ENCODE peak calls at places on chromosome 17, in seven cellular contexts. N is NCI-H1417; X is AG09309; G is cardiac muscle cell; W is MM.1S; K is activated CD4-positive, alpha-beta T cell treated with anti-CD3 and anti-CD28 coated beads for 24 hours; E is stimulated activated CD8-positive, alpha-beta memory T cell treated with anti-CD3 and anti-CD28 coated beads, Interleukin-7, amount 100 ng/mL, for 1 hour. C is an unnamed sample.

GRCh38 chr17:28953444-28954118 is 2.3 kb upstream of the PHF12 start:
- DNase-seq in N (no peak), K (peak; percentile 23), G (peak; percentile 61), E (no peak), W (peak; percentile 42), X (no peak), C (peak; percentile 59)

GRCh38 chr17:51560398-51560797 is 300.1 kb downstream of the UTP18 start:
- DNase-seq in N (no peak), W (no peak), E (no peak), X (no peak), K (no peak), G (no peak), C (no peak)

GRCh38 chr17:38444151-38444550 is 15.9 kb downstream of the ARHGAP23 start:
- DNase-seq in G (peak; percentile 73), W (peak; percentile 73), E (no peak), N (peak; percentile 69), K (peak; percentile 47), X (no peak), C (peak; percentile 72)

GRCh38 chr17:79176792-79177601 is 102.4 kb downstream of the ENGASE start:
- DNase-seq in G (no peak), E (no peak), K (no peak), W (no peak), N (no peak), X (no peak), C (no peak)

GRCh38 chr17:75262112-75262606 is 480 bp downstream of the MRPS7 start:
- DNase-seq in G (no peak), W (no peak), N (no peak), X (no peak), E (no peak), K (no peak), C (no peak)

GRCh38 chr17:57515662-57516211 is 229.4 kb downstream of the CCDC182 start:
- DNase-seq in X (no peak), K (no peak), G (no peak), W (no peak), N (no peak), E (no peak), C (no peak)

GRCh38 chr17:81285179-81285878 is 9.8 kb downstream of the SLC38A10 start:
- DNase-seq in W (peak; percentile 33), E (no peak), K (peak; percentile 56), G (peak; percentile 67), N (no peak), X (no peak), C (peak; percentile 59)

GRCh38 chr17:17391575-17392370 is 85.0 kb upstream of the MED9 start:
- DNase-seq in X (no peak), K (peak; percentile 26), E (peak; percentile 27), N (no peak), W (peak; percentile 24), G (no peak), C (no peak)

GRCh38 chr17:69637399-69638165 is 223.1 kb downstream of the MAP2K6 start:
- DNase-seq in X (peak; percentile 38), E (no peak), W (no peak), K (no peak), G (no peak), N (no peak), C (no peak)

GRCh38 chr17:12187658-12188057 is 167.0 kb downstream of the MAP2K4 start:
- DNase-seq in N (no peak), E (no peak), X (no peak), K (no peak), W (no peak), G (no peak), C (no peak)

GRCh38 chr17:8856869-8857575 is 10.5 kb downstream of the PIK3R6 start:
- DNase-seq in G (peak; percentile 12), E (no peak), N (no peak), W (no peak), X (no peak), K (no peak), C (no peak)

GRCh38 chr17:56681561-56682266 is 88.2 kb downstream of the NOG start:
- DNase-seq in K (no peak), N (no peak), G (peak; percentile 73), X (peak; percentile 77), E (no peak), W (peak; percentile 90), C (no peak)

GRCh38 chr17:4018446-4018845 is 54.2 kb upstream of the ATP2A3 start:
- DNase-seq in X (no peak), E (no peak), N (no peak), W (peak; percentile 65), G (no peak), K (no peak), C (no peak)

GRCh38 chr17:63740464-63741181 is 976 bp downstream of the STRADA start:
- DNase-seq in W (peak; percentile 19), E (no peak), X (no peak), G (peak; percentile 6), K (no peak), N (no peak), C (no peak)

GRCh38 chr17:42111901-42112551 is 488 bp downstream of the DHX58 start:
- DNase-seq in X (no peak), W (no peak), N (peak; percentile 10), E (no peak), G (peak; percentile 40), K (no peak), C (no peak)

GRCh38 chr17:7634384-7634783 is 4.4 kb downstream of the SHBG start:
- DNase-seq in X (no peak), G (peak; percentile 76), E (no peak), W (no peak), N (no peak), K (peak; percentile 12), C (no peak)

GRCh38 chr17:4934173-4934979 is 2.3 kb downstream of the GP1BA start:
- DNase-seq in W (peak; percentile 69), G (peak; percentile 59), N (no peak), K (no peak), X (no peak), E (no peak), C (no peak)

GRCh38 chr17:74452841-74453661 is 13.4 kb upstream of the CD300A start:
- DNase-seq in X (no peak), E (no peak), K (no peak), G (no peak), W (no peak), N (no peak), C (no peak)

GRCh38 chr17:31379796-31380195 is 11.7 kb upstream of the RAB11FIP4 start:
- DNase-seq in X (no peak), E (no peak), G (no peak), N (no peak), K (no peak), W (no peak), C (no peak)

GRCh38 chr17:31309525-31309924 is 4.3 kb downstream of the EVI2B start:
- DNase-seq in G (no peak), E (no peak), W (peak; percentile 23), X (no peak), K (no peak), N (no peak), C (no peak)

GRCh38 chr17:66337866-66338472 is 35.6 kb downstream of the PRKCA start:
- DNase-seq in W (no peak), K (no peak), X (peak; percentile 3), G (no peak), E (no peak), N (no peak), C (no peak)

GRCh38 chr17:47225911-47226688 is 17.0 kb downstream of the MYL4 start:
- DNase-seq in K (no peak), E (no peak), G (peak; percentile 29), N (no peak), X (no peak), W (no peak), C (no peak)

GRCh38 chr17:82737981-82738877 is 2.8 kb downstream of the FN3K start:
- DNase-seq in X (no peak), G (peak; percentile 56), N (no peak), K (no peak), W (no peak), E (no peak), C (no peak)

GRCh38 chr17:48179071-48179945 is 71.7 kb downstream of the SNX11 start:
- DNase-seq in W (no peak), K (no peak), G (peak; percentile 29), E (no peak), X (no peak), N (no peak), C (no peak)

GRCh38 chr17:57853695-57854094 is 3.9 kb upstream of the MRPS23 start:
- DNase-seq in N (no peak), G (no peak), X (no peak), K (no peak), E (no peak), W (no peak), C (peak; percentile 45)

GRCh38 chr17:830381-830780 is 48.2 kb downstream of the MRM3 start:
- DNase-seq in G (no peak), X (no peak), E (no peak), K (no peak), N (no peak), W (no peak), C (no peak)

GRCh38 chr17:19384723-19385391 is 2.1 kb downstream of the MFAP4 start:
- DNase-seq in K (no peak), E (no peak), W (no peak), N (peak; percentile 41), X (peak; percentile 79), G (peak; percentile 98), C (peak; percentile 91)

GRCh38 chr17:62898239-62898864 is 67.7 kb upstream of the TANC2 start:
- DNase-seq in W (no peak), G (peak; percentile 67), N (no peak), X (no peak), K (no peak), E (no peak), C (no peak)

GRCh38 chr17:31425646-31426045 is 34.2 kb downstream of the RAB11FIP4 start:
- DNase-seq in W (no peak), G (no peak), X (no peak), N (no peak), K (no peak), E (no peak), C (no peak)

GRCh38 chr17:73307130-73307529 is 4.7 kb downstream of the CDC42EP4 start:
- DNase-seq in X (no peak), G (no peak), N (no peak), E (no peak), K (no peak), W (no peak), C (no peak)

GRCh38 chr17:72975509-72975908 is 117.0 kb downstream of the SLC39A11 start:
- DNase-seq in G (no peak), X (no peak), N (no peak), K (no peak), W (no peak), E (no peak), C (no peak)

GRCh38 chr17:62994931-62995330 is 28.9 kb downstream of the TANC2 start:
- DNase-seq in X (peak; percentile 13), E (no peak), N (no peak), K (no peak), G (peak; percentile 49), W (no peak), C (no peak)

GRCh38 chr17:41655611-41656111 is 31.3 kb upstream of the KRT17 start:
- DNase-seq in E (no peak), X (no peak), K (no peak), N (no peak), G (no peak), W (no peak), C (no peak)

GRCh38 chr17:34363183-34363661 is at the start of gene CCL1:
- DNase-seq in W (no peak), N (no peak), G (no peak), K (no peak), X (no peak), E (no peak), C (no peak)

C was measured in uterus.